ENCODE peak calls at places on chromosomes 11 and 22, in eight cellular contexts. P, W, L, Q, Y, C, E and Z are unnamed samples. For H3K9me3, the result is how much of the 10 kb centered on the place peaks cover.

GRCh38 chr11:121451178-121451981 is 734 bp upstream of the SORL1 start:
- DNase-seq in Q (no peak), E (peak), W (no peak), Y (no peak), L (peak), P (no peak), C (no peak), Z (no peak)

GRCh38 chr11:76233936-76234703 is 27.8 kb upstream of the WNT11 start:
- DNase-seq in W (no peak), C (peak), Y (no peak), P (peak), Q (peak), E (no peak), L (peak), Z (peak)

GRCh38 chr11:65525659-65526480 is 987 bp downstream of the SCYL1 start:
- DNase-seq in Y (no peak), C (no peak), L (no peak), P (no peak), E (no peak), W (no peak), Q (peak), Z (no peak)

GRCh38 chr22:48382197-48382596 is 1445.5 kb downstream of the BRD1 start:
- DNase-seq in C (peak), P (peak), W (no peak), L (no peak), E (no peak), Y (no peak), Q (no peak), Z (no peak)

GRCh38 chr22:38420734-38421133 is 34.3 kb downstream of the KCNJ4 start:
- DNase-seq in Y (no peak), E (no peak), W (no peak), Q (no peak), L (no peak), C (no peak), P (no peak), Z (no peak)

GRCh38 chr22:22099833-22100812 is 117.5 kb upstream of the TOP3B start:
- DNase-seq in E (no peak), W (no peak), L (no peak), C (no peak), Q (no peak), P (no peak), Y (no peak), Z (no peak)

GRCh38 chr11:104925850-104926249 is 27.6 kb upstream of the CASP12 start:
- DNase-seq in E (peak), W (no peak), L (no peak), P (no peak), Q (no peak), C (no peak), Y (no peak), Z (no peak)

GRCh38 chr22:20509344-20510047 is 2.1 kb downstream of the MED15 start:
- DNase-seq in W (peak), Y (no peak), P (peak), C (peak), E (peak), L (peak), Q (peak), Z (peak)

GRCh38 chr11:113034591-113034990 is 73.4 kb downstream of the NCAM1 start:
- DNase-seq in L (no peak), Q (no peak), E (no peak), P (no peak), Y (no peak), C (no peak), W (no peak), Z (no peak)

GRCh38 chr22:45507798-45508197 is 5.1 kb downstream of the FBLN1 start:
- DNase-seq in C (no peak), Q (no peak), L (no peak), P (no peak), W (no peak), Y (no peak), E (no peak), Z (no peak)

GRCh38 chr11:80727315-80727714 is 1286.5 kb upstream of the TENM4 start:
- DNase-seq in Y (peak), Q (no peak), L (no peak), E (peak), W (no peak), C (no peak), P (no peak), Z (no peak)

GRCh38 chr11:119316017-119316728 is 757 bp downstream of the MCAM start:
- DNase-seq in L (no peak), Q (peak), W (no peak), Y (no peak), P (peak), E (no peak), C (peak), Z (no peak)

GRCh38 chr11:94734563-94735275 is 33.4 kb upstream of the AMOTL1 start:
- DNase-seq in Y (peak), C (no peak), W (peak), Q (no peak), L (no peak), P (no peak), E (no peak), Z (no peak)

GRCh38 chr11:14112721-14113120 is 150.2 kb downstream of the SPON1 start:
- DNase-seq in C (no peak), E (no peak), L (no peak), Q (no peak), P (no peak), W (no peak), Y (no peak), Z (no peak)

GRCh38 chr11:76512851-76513653 is 68.2 kb downstream of the EMSY start:
- DNase-seq in C (no peak), E (no peak), P (no peak), W (peak), L (no peak), Q (no peak), Y (no peak), Z (no peak)

GRCh38 chr11:70246196-70246595 is 24.3 kb upstream of the PPFIA1 start:
- DNase-seq in E (no peak), Y (no peak), Q (no peak), W (no peak), P (no peak), C (no peak), L (no peak), Z (no peak)

GRCh38 chr11:62123669-62124185 is at the start of gene INCENP:
- DNase-seq in Q (peak), W (peak), P (peak), Y (peak), E (peak), C (peak), L (peak), Z (peak)

GRCh38 chr11:120334332-120334731 is 1.9 kb upstream of the ARHGEF12 start:
- DNase-seq in Y (no peak), Q (no peak), C (no peak), E (no peak), L (no peak), P (no peak), W (no peak), Z (no peak)

GRCh38 chr11:12377106-12377823 is at the start of gene PARVA:
- DNase-seq in L (peak), Y (peak), Q (peak), C (peak), E (peak), W (peak), P (peak), Z (peak)
- TF ChIP-seq EP300 in L (no peak), Y (no peak), Q (no peak), C (no peak), E (no peak), W (no peak), P (no peak), Z (no peak)

GRCh38 chr11:58740447-58740846 is 8.7 kb upstream of the GLYAT start:
- DNase-seq in Y (no peak), W (no peak), Q (no peak), P (no peak), L (no peak), E (no peak), C (no peak), Z (no peak)
- H3K9me3 ChIP-seq in Y (under half), W (under half), Q (under half), P (under half), L (under half), E (under half), C (under half), Z (under half)

DNA sequence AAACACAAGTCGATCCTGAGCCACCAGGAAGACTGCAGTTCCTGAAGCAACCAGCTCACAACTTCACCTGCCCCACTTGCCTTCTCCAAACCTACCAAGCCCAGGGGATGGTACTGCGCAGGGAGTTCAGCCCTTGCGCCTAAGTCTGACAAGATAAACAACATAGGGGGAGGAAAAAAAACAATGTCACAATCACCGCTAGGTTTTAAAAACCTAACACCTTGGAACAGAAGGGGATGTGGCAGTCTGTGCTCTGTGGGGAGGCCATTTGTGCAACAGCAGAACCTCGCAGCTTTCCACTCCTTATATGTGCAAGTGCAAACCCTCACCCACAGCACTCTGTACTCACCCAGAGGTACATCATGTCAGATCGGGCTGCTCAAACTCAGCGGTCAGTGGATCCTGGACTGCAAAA is 134.2 kb downstream of the RBFOX2 start:
- DNase-seq in P (no peak), W (no peak), Q (no peak), C (peak), E (no peak), L (peak), Y (no peak), Z (peak)
- TF ChIP-seq POLR2A in P (no peak), W (no peak), Q (no peak), C (peak), E (no peak), L (peak), Y (no peak), Z (no peak)

GRCh38 chr11:125954945-125955640 is 9.2 kb downstream of the VSIG10L2 start:
- DNase-seq in L (no peak), Q (no peak), C (no peak), W (no peak), E (no peak), Y (no peak), P (no peak), Z (no peak)

GRCh38 chr11:125954123-125954944 is 8.5 kb downstream of the VSIG10L2 start:
- DNase-seq in Y (no peak), P (no peak), E (no peak), C (no peak), Q (no peak), W (no peak), L (no peak), Z (no peak)

GRCh38 chr11:125956371-125956770 is 10.5 kb downstream of the VSIG10L2 start:
- DNase-seq in Y (no peak), C (peak), P (no peak), L (no peak), Q (peak), W (no peak), E (no peak), Z (no peak)

GRCh38 chr11:125957623-125958330 is 11.9 kb downstream of the VSIG10L2 start:
- DNase-seq in C (no peak), P (no peak), E (no peak), Q (no peak), L (no peak), Y (no peak), W (no peak), Z (no peak)

GRCh38 chr11:125955856-125956255 is 10.0 kb downstream of the VSIG10L2 start:
- DNase-seq in C (no peak), Y (no peak), L (no peak), E (no peak), P (no peak), W (no peak), Q (no peak), Z (no peak)
- TF ChIP-seq EP300 in C (no peak), Y (no peak), L (no peak), E (no peak), P (no peak), W (no peak), Q (no peak), Z (no peak)

DNA sequence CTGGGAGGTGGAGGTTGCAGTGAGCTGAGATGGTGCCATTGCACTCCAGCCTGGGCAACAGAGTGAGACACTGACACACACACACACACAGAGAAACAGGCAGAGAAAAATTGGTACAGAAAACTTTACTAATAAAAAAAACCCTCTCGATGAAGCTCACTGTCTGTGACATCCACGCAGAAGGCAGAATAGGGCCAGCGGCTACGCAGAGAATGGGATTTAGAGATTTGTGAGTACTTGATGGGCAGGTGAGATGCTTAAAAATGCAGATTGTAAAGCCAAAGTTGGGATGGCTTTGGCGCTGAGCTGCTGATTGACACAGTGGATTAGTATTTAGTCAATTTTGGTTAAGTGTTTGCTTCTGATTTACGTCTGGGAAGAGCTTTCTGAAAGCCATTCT is 561.1 kb downstream of the TBC1D22A start:
- DNase-seq in W (no peak), E (no peak), P (no peak), Y (no peak), L (no peak), C (no peak), Q (no peak), Z (no peak)
- H3K9me3 ChIP-seq in W (under half), E (under half), P (under half), Y (half or more), L (under half), C (under half), Q (under half), Z (under half)

GRCh38 chr11:118227865-118228785 is 3.3 kb upstream of the JAML start:
- DNase-seq in Q (no peak), E (no peak), L (no peak), Y (no peak), W (no peak), P (no peak), C (no peak), Z (no peak)
- TF ChIP-seq POLR2A in Q (no peak), E (no peak), L (no peak), Y (no peak), W (no peak), P (no peak), C (no peak), Z (no peak)

GRCh38 chr22:36425977-36426523 is 38.3 kb upstream of the MYH9 start:
- DNase-seq in L (no peak), Y (no peak), Q (peak), C (no peak), E (peak), P (no peak), W (peak), Z (no peak)
- TF ChIP-seq EP300 in L (no peak), Y (no peak), Q (no peak), C (no peak), E (no peak), P (no peak), W (no peak), Z (no peak)

GRCh38 chr11:31823372-31824371 is 12.6 kb upstream of the PAX6 start:
- DNase-seq in P (no peak), L (no peak), W (no peak), E (no peak), Y (no peak), C (no peak), Q (no peak), Z (no peak)

GRCh38 chr11:31821779-31822574 is 10.9 kb upstream of the PAX6 start:
- DNase-seq in W (no peak), C (no peak), P (no peak), L (no peak), Q (no peak), Y (no peak), E (no peak), Z (no peak)

GRCh38 chr11:31821235-31821764 is 10.2 kb upstream of the PAX6 start:
- DNase-seq in C (no peak), W (no peak), P (no peak), L (no peak), E (no peak), Y (no peak), Q (no peak), Z (no peak)

GRCh38 chr11:31824791-31825452 is 13.8 kb upstream of the PAX6 start:
- DNase-seq in Y (no peak), E (no peak), W (no peak), P (no peak), C (no peak), L (no peak), Q (no peak), Z (no peak)

DNA sequence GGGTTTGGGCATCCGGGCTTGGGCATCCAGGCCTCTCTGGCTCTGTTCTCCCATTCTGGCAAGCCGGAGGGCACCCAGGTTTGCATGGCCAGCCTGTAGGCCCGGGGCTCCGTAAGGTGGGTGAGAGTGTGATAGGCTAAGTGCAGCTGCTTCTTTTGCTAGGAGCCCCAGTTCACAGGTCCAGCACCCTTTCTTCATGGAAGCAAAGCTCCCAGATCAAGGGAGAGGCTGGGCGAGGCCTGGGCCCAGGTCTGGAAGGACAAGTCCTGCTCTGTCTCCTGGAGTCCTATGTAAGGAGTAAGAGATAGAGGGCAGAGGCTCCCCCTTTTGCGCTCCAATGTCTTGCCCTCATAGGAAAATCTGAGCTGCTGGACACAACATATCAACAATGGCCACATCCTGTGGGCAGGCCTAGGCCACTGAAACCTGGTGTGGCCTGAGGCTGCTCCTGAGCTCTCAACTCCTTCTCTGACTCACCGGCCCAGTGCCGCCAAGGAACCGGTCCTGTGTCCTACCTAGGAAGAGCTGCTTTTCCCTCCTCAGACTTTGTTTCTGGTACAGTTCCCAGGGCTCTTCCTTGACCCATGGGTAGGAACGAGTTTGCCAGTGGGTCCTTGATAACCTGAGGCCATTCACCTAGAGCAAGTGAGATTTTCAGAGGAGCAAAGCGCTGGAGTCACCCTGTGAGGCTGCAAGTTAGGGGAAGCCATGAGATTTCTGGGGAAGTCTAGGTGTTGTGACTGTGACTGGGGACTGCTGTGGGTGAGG is 11.7 kb upstream of the PAX6 start:
- DNase-seq in Y (no peak), C (no peak), P (no peak), Q (no peak), W (no peak), L (no peak), E (no peak), Z (no peak)
- H3K9me3 ChIP-seq in Y (under half), C (under half), P (under half), Q (under half), W (under half), L (under half), E (under half), Z (under half)

DNA sequence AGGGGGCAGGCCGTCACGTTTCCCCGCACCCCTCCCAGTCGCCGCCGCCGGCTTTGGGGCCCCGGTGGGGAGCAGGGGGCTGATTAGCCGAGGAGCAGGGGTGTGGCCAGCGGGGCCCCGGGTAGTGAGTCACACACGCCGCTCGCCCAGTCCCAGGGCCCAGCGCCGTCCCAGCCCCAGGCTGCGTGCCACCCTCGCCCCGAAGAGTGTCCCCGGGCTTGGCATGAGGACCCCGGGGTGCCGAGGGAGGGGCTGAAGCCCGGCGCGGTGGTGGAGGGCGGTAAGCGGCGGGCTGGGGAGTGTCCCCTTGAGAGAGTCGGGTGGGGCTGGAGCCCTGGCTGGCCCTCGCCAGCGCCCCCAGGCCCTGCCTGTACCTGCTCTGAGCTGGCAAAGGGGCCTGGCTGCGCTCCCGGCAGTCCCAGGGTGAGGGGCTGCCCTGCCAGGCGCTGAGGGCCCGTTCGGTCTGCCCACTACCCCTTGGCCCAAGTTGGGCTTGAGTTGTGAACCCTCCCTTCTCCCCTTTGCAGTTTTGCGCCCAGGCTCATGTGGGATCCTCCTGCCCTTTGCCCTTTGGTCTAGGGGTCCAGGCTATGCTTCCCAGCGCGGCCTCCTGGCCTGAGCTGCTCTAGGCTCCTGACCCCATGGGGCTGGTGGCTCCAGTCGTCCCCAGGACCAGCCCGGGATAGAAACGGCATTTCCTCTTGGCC is 34.6 kb downstream of the PRDM11 start:
- DNase-seq in W (peak), P (no peak), Q (peak), Y (no peak), C (peak), L (peak), E (no peak), Z (peak)
- TF ChIP-seq POLR2A in W (peak), P (no peak), Q (peak), Y (no peak), C (no peak), L (peak), E (peak), Z (peak)

GRCh38 chr11:9601041-9601875 is 27.8 kb downstream of the WEE1 start:
- DNase-seq in L (peak), P (peak), W (no peak), Y (no peak), E (no peak), Q (no peak), C (no peak), Z (no peak)
- TF ChIP-seq EP300 in L (no peak), P (no peak), W (no peak), Y (no peak), E (no peak), Q (no peak), C (no peak), Z (no peak)